ENCODE peak calls at places on chromosomes 5 and 9, in nine cellular contexts. One of them, this sample, is unnamed.

GRCh38 chr5:90506221-90506620 is 23.2 kb downstream of the LYSMD3 start:
- DNase-seq in endothelial cell of umbilical vein: no peak
- DNase-seq in psoas muscle: no peak
- DNase-seq in GM20000: no peak
- DNase-seq in Kasumi-1: no peak
- DNase-seq in GM04504: no peak
- DNase-seq in keratinocyte: no peak
- DNase-seq in posterior cingulate gyrus: no peak
- DNase-seq in stimulated activated CD4-positive, alpha-beta T cell treated with anti-CD3 and anti-CD28 coated beads, Interleukin-4, amount 100 ng/mL, for 1 hour: no peak
- DNase-seq in this sample: no peak

GRCh38 chr9:92706218-92706940 is 36.4 kb upstream of the IPPK start:
- DNase-seq in Kasumi-1: peak; percentile 37
- DNase-seq in GM20000: peak; percentile 53
- DNase-seq in stimulated activated CD4-positive, alpha-beta T cell treated with anti-CD3 and anti-CD28 coated beads, Interleukin-4, amount 100 ng/mL, for 1 hour: peak; percentile 25
- DNase-seq in posterior cingulate gyrus: no peak
- DNase-seq in endothelial cell of umbilical vein: peak; percentile 13
- DNase-seq in keratinocyte: no peak
- DNase-seq in psoas muscle: no peak
- DNase-seq in GM04504: no peak
- DNase-seq in this sample: peak; percentile 60

GRCh38 chr5:142926549-142926948 is 156.4 kb downstream of the ARHGAP26 start:
- DNase-seq in endothelial cell of umbilical vein: no peak
- DNase-seq in stimulated activated CD4-positive, alpha-beta T cell treated with anti-CD3 and anti-CD28 coated beads, Interleukin-4, amount 100 ng/mL, for 1 hour: no peak
- DNase-seq in keratinocyte: no peak
- DNase-seq in GM20000: no peak
- DNase-seq in posterior cingulate gyrus: no peak
- DNase-seq in GM04504: no peak
- DNase-seq in psoas muscle: no peak
- DNase-seq in Kasumi-1: no peak
- DNase-seq in this sample: no peak

GRCh38 chr9:87063883-87064282 is 116.6 kb upstream of the GAS1 start:
- DNase-seq in GM20000: no peak
- DNase-seq in keratinocyte: no peak
- DNase-seq in psoas muscle: no peak
- DNase-seq in endothelial cell of umbilical vein: no peak
- DNase-seq in stimulated activated CD4-positive, alpha-beta T cell treated with anti-CD3 and anti-CD28 coated beads, Interleukin-4, amount 100 ng/mL, for 1 hour: no peak
- DNase-seq in posterior cingulate gyrus: no peak
- DNase-seq in Kasumi-1: no peak
- DNase-seq in GM04504: peak; percentile 41
- DNase-seq in this sample: no peak

GRCh38 chr9:109453210-109453842 is 44.8 kb downstream of the PTPN3 start:
- DNase-seq in posterior cingulate gyrus: no peak
- DNase-seq in psoas muscle: no peak
- DNase-seq in Kasumi-1: no peak
- DNase-seq in keratinocyte: peak; percentile 80
- DNase-seq in stimulated activated CD4-positive, alpha-beta T cell treated with anti-CD3 and anti-CD28 coated beads, Interleukin-4, amount 100 ng/mL, for 1 hour: no peak
- DNase-seq in GM20000: no peak
- DNase-seq in endothelial cell of umbilical vein: peak; percentile 54
- DNase-seq in GM04504: no peak
- DNase-seq in this sample: no peak

GRCh38 chr9:95626341-95626740 is 109.6 kb upstream of the PTCH1 start:
- DNase-seq in keratinocyte: no peak
- DNase-seq in psoas muscle: no peak
- DNase-seq in GM04504: no peak
- DNase-seq in posterior cingulate gyrus: no peak
- DNase-seq in stimulated activated CD4-positive, alpha-beta T cell treated with anti-CD3 and anti-CD28 coated beads, Interleukin-4, amount 100 ng/mL, for 1 hour: no peak
- DNase-seq in endothelial cell of umbilical vein: no peak
- DNase-seq in Kasumi-1: no peak
- DNase-seq in GM20000: no peak
- DNase-seq in this sample: no peak

GRCh38 chr9:113993838-113994540 is 84.1 kb downstream of the AMBP start:
- DNase-seq in Kasumi-1: peak; percentile 71
- DNase-seq in psoas muscle: peak; percentile 83
- DNase-seq in stimulated activated CD4-positive, alpha-beta T cell treated with anti-CD3 and anti-CD28 coated beads, Interleukin-4, amount 100 ng/mL, for 1 hour: no peak
- DNase-seq in GM04504: no peak
- DNase-seq in keratinocyte: no peak
- DNase-seq in posterior cingulate gyrus: peak; percentile 78
- DNase-seq in GM20000: no peak
- DNase-seq in endothelial cell of umbilical vein: peak; percentile 95
- DNase-seq in this sample: no peak

GRCh38 chr5:134077926-134078580 is 36.4 kb upstream of the TCF7 start:
- DNase-seq in posterior cingulate gyrus: no peak
- DNase-seq in keratinocyte: no peak
- DNase-seq in stimulated activated CD4-positive, alpha-beta T cell treated with anti-CD3 and anti-CD28 coated beads, Interleukin-4, amount 100 ng/mL, for 1 hour: peak; percentile 23
- DNase-seq in GM04504: no peak
- DNase-seq in GM20000: no peak
- DNase-seq in psoas muscle: no peak
- DNase-seq in endothelial cell of umbilical vein: no peak
- DNase-seq in Kasumi-1: no peak
- DNase-seq in this sample: no peak

GRCh38 chr9:136095028-136095494 is at the start of gene NACC2:
- DNase-seq in GM20000: no peak
- DNase-seq in stimulated activated CD4-positive, alpha-beta T cell treated with anti-CD3 and anti-CD28 coated beads, Interleukin-4, amount 100 ng/mL, for 1 hour: peak; percentile 32
- DNase-seq in Kasumi-1: no peak
- DNase-seq in keratinocyte: no peak
- DNase-seq in GM04504: no peak
- DNase-seq in posterior cingulate gyrus: no peak
- DNase-seq in psoas muscle: peak; percentile 79
- DNase-seq in endothelial cell of umbilical vein: peak; percentile 38
- DNase-seq in this sample: no peak

GRCh38 chr9:107750741-107751521 is 261.4 kb upstream of the KLF4 start:
- DNase-seq in GM04504: peak; percentile 97
- DNase-seq in keratinocyte: peak; percentile 53
- DNase-seq in psoas muscle: peak; percentile 87
- DNase-seq in GM20000: no peak
- DNase-seq in Kasumi-1: no peak
- DNase-seq in stimulated activated CD4-positive, alpha-beta T cell treated with anti-CD3 and anti-CD28 coated beads, Interleukin-4, amount 100 ng/mL, for 1 hour: no peak
- DNase-seq in posterior cingulate gyrus: peak; percentile 82
- DNase-seq in endothelial cell of umbilical vein: peak; percentile 93
- DNase-seq in this sample: no peak

GRCh38 chr9:135299239-135299590 is 180.4 kb upstream of the PPP1R26 start:
- DNase-seq in endothelial cell of umbilical vein: no peak
- DNase-seq in psoas muscle: no peak
- DNase-seq in GM20000: no peak
- DNase-seq in GM04504: no peak
- DNase-seq in stimulated activated CD4-positive, alpha-beta T cell treated with anti-CD3 and anti-CD28 coated beads, Interleukin-4, amount 100 ng/mL, for 1 hour: no peak
- DNase-seq in posterior cingulate gyrus: no peak
- DNase-seq in keratinocyte: no peak
- DNase-seq in Kasumi-1: no peak
- DNase-seq in this sample: no peak

This sample was measured in GDM1.